ENCODE peak calls at places on chromosomes 5 and 9, in four cellular contexts. One of them, this sample, is unnamed.

GRCh38 chr9:121895836-121896544 is 197.1 kb downstream of the TTLL11 start:
- DNase-seq in PC-3: no peak
- DNase-seq in NCI-H1436: no peak
- DNase-seq in cardiac fibroblast: no peak
- DNase-seq in this sample: no peak

GRCh38 chr5:123880875-123881274 is 368.9 kb downstream of the CSNK1G3 start:
- DNase-seq in PC-3: no peak
- DNase-seq in NCI-H1436: no peak
- DNase-seq in cardiac fibroblast: no peak
- DNase-seq in this sample: no peak

GRCh38 chr9:134215709-134216448 is 51.5 kb upstream of the RNU6ATAC start:
- DNase-seq in PC-3: no peak
- DNase-seq in NCI-H1436: no peak
- DNase-seq in cardiac fibroblast: peak
- DNase-seq in this sample: no peak

GRCh38 chr5:38858839-38859238 is 13.0 kb downstream of the OSMR start:
- DNase-seq in PC-3: no peak
- DNase-seq in NCI-H1436: no peak
- DNase-seq in cardiac fibroblast: no peak
- DNase-seq in this sample: no peak

GRCh38 chr5:135379052-135379654 is 19.9 kb downstream of the MACROH2A1 start:
- DNase-seq in PC-3: no peak
- DNase-seq in NCI-H1436: no peak
- DNase-seq in cardiac fibroblast: peak
- DNase-seq in this sample: no peak

GRCh38 chr5:121144764-121145163 is 680.7 kb downstream of the PRR16 start:
- DNase-seq in PC-3: peak
- DNase-seq in NCI-H1436: no peak
- DNase-seq in cardiac fibroblast: peak
- DNase-seq in this sample: no peak

GRCh38 chr5:117624226-117624625 is 1049.6 kb upstream of the SEMA6A start:
- DNase-seq in PC-3: no peak
- DNase-seq in NCI-H1436: no peak
- DNase-seq in cardiac fibroblast: no peak
- DNase-seq in this sample: no peak

GRCh38 chr5:131523500-131524185 is 111.4 kb downstream of the RAPGEF6 start:
- DNase-seq in PC-3: no peak
- DNase-seq in NCI-H1436: no peak
- DNase-seq in cardiac fibroblast: no peak
- DNase-seq in this sample: no peak

GRCh38 chr5:159094745-159095144 is 5.0 kb downstream of the EBF1 start:
- DNase-seq in PC-3: peak
- DNase-seq in NCI-H1436: peak
- DNase-seq in cardiac fibroblast: peak
- DNase-seq in this sample: peak

GRCh38 chr5:103120607-103121200 is 603 bp downstream of the PPIP5K2 start:
- DNase-seq in PC-3: peak
- DNase-seq in NCI-H1436: no peak
- DNase-seq in cardiac fibroblast: peak
- DNase-seq in this sample: no peak

GRCh38 chr9:128764361-128764760 is 7.4 kb downstream of the ZER1 start:
- DNase-seq in PC-3: no peak
- DNase-seq in NCI-H1436: no peak
- DNase-seq in cardiac fibroblast: no peak
- DNase-seq in this sample: no peak

GRCh38 chr5:125412561-125413535 is 666.4 kb upstream of the ZNF608 start:
- DNase-seq in PC-3: peak
- DNase-seq in NCI-H1436: peak
- DNase-seq in cardiac fibroblast: peak
- DNase-seq in this sample: peak

GRCh38 chr9:126860757-126861466 is 473 bp downstream of the ZBTB34 start:
- DNase-seq in PC-3: peak
- DNase-seq in NCI-H1436: no peak
- DNase-seq in cardiac fibroblast: peak
- DNase-seq in this sample: no peak

GRCh38 chr5:38715671-38716070 is 130.1 kb upstream of the OSMR start:
- DNase-seq in PC-3: no peak
- DNase-seq in NCI-H1436: no peak
- DNase-seq in cardiac fibroblast: peak
- DNase-seq in this sample: no peak

GRCh38 chr5:140556438-140556837 is 835 bp downstream of the SRA1 start:
- DNase-seq in PC-3: no peak
- DNase-seq in NCI-H1436: no peak
- DNase-seq in cardiac fibroblast: peak
- DNase-seq in this sample: no peak

GRCh38 chr5:157167219-157167621 is 1.2 kb upstream of the GARIN3 start:
- DNase-seq in PC-3: no peak
- DNase-seq in NCI-H1436: no peak
- DNase-seq in cardiac fibroblast: no peak
- DNase-seq in this sample: no peak

GRCh38 chr9:114285166-114285867 is 37.6 kb upstream of the ORM1 start:
- DNase-seq in PC-3: peak
- DNase-seq in NCI-H1436: no peak
- DNase-seq in cardiac fibroblast: peak
- DNase-seq in this sample: no peak

GRCh38 chr9:89923961-89924504 is 319.2 kb downstream of the GADD45G start:
- DNase-seq in PC-3: peak
- DNase-seq in NCI-H1436: no peak
- DNase-seq in cardiac fibroblast: no peak
- DNase-seq in this sample: no peak

GRCh38 chr9:99977042-99977792 is 70.8 kb downstream of the STX17 start:
- DNase-seq in PC-3: no peak
- DNase-seq in NCI-H1436: no peak
- DNase-seq in cardiac fibroblast: no peak
- DNase-seq in this sample: no peak